ENCODE peak calls at places on chromosomes 7 and 10, in eight cellular contexts. A is neural crest cell; V is upper lobe of right lung; O is sciatic nerve; U is stimulated activated CD8-positive, alpha-beta memory T cell treated with anti-CD3 and anti-CD28 coated beads, Interleukin-4, amount 100 ng/mL, for 24 hours; D is SK-N-SH; C is brain microvascular endothelial cell; S is HT1080. J is an unnamed sample.

GRCh38 chr7:1593091-1593866 is 23.4 kb upstream of the PSMG3 start:
- DNase-seq in S (no peak), O (no peak), D (peak; percentile 78), A (no peak), C (no peak), V (no peak), U (no peak), J (peak; percentile 70)

GRCh38 chr10:69345402-69345801 is 67.1 kb downstream of the HK1 start:
- DNase-seq in C (no peak), D (no peak), S (no peak), U (no peak), O (no peak), A (no peak), V (no peak), J (peak; percentile 49)

GRCh38 chr7:114085592-114086490 is 167.0 kb upstream of the PPP1R3A start:
- DNase-seq in S (peak; percentile 77), V (peak; percentile 89), O (peak; percentile 91), D (peak; percentile 58), A (peak; percentile 57), U (no peak), C (peak; percentile 81), J (peak; percentile 86)

GRCh38 chr10:84196941-84197340 is 2.6 kb downstream of the CDHR1 start:
- DNase-seq in O (no peak), S (no peak), V (peak; percentile 50), A (no peak), U (no peak), D (no peak), C (no peak), J (no peak)

GRCh38 chr10:43671659-43672555 is 23.2 kb upstream of the ZNF32 start:
- DNase-seq in V (peak; percentile 59), O (no peak), D (peak; percentile 78), C (peak; percentile 64), S (peak; percentile 43), A (peak; percentile 67), U (no peak), J (peak; percentile 87)

GRCh38 chr10:22740180-22740579 is 25.8 kb upstream of the PIP4K2A start:
- DNase-seq in A (no peak), V (no peak), O (no peak), U (no peak), S (peak; percentile 72), C (peak; percentile 17), D (no peak), J (no peak)

GRCh38 chr10:33899578-33900531 is 565.4 kb upstream of the NRP1 start:
- DNase-seq in C (no peak), D (no peak), A (no peak), V (no peak), S (no peak), O (no peak), U (no peak), J (no peak)

GRCh38 chr10:101686133-101686925 is 8.6 kb downstream of the FBXW4 start:
- DNase-seq in C (peak; percentile 35), D (no peak), O (no peak), A (no peak), V (no peak), S (peak; percentile 17), U (no peak), J (no peak)

GRCh38 chr10:44281089-44281613 is 103.7 kb downstream of the CXCL12 start:
- DNase-seq in D (no peak), S (peak; percentile 11), V (no peak), A (no peak), O (no peak), U (no peak), C (no peak), J (no peak)

GRCh38 chr10:124375691-124376090 is 43.0 kb downstream of the OAT start:
- DNase-seq in U (no peak), C (no peak), O (no peak), S (no peak), D (no peak), A (no peak), V (no peak), J (peak; percentile 15)

GRCh38 chr10:62511656-62512055 is 137.5 kb downstream of the ZNF365 start:
- DNase-seq in V (no peak), O (no peak), D (no peak), A (no peak), S (no peak), U (no peak), C (no peak), J (no peak)

GRCh38 chr7:129298268-129298893 is 73.6 kb downstream of the AHCYL2 start:
- DNase-seq in A (peak; percentile 29), S (peak; percentile 32), D (peak; percentile 65), C (peak; percentile 34), O (peak; percentile 72), V (no peak), U (peak; percentile 27), J (peak; percentile 59)

GRCh38 chr7:27175626-27176342 is 1.7 kb upstream of the HOXA10 start:
- DNase-seq in A (no peak), O (peak; percentile 64), D (peak; percentile 56), S (no peak), V (peak; percentile 55), U (no peak), C (no peak), J (peak; percentile 72)

GRCh38 chr7:51455948-51456347 is 139.3 kb upstream of the COBL start:
- DNase-seq in V (no peak), O (no peak), S (no peak), C (no peak), D (peak; percentile 79), A (no peak), U (no peak), J (no peak)

GRCh38 chr7:37357277-37357996 is 91.2 kb downstream of the ELMO1 start:
- DNase-seq in S (no peak), C (no peak), O (no peak), U (no peak), A (no peak), V (no peak), D (no peak), J (no peak)

J was measured in H7.